ENCODE peak calls at places on chromosomes 6 and 20, in six cellular contexts. J is NCI-H2081; S is NCI-H1105; H is right atrium auricular region; E is activated CD4-positive, CD25-positive, alpha-beta regulatory T cell treated with anti-CD3 and anti-CD28 coated beads, Interleukin-2, amount 50 U/mL, for 72 hours; Z is aorta. N is an unnamed sample.

GRCh38 chr20:53408728-53409157 is 184.9 kb downstream of the ZNF217 start:
- DNase-seq in J (no peak), S (no peak), H (no peak), E (no peak), Z (no peak), N (no peak)

GRCh38 chr6:37690964-37691735 is 6.5 kb downstream of the MDGA1 start:
- DNase-seq in J (no peak), S (no peak), H (no peak), E (no peak), Z (no peak), N (no peak)

GRCh38 chr6:35716798-35717197 is 20.0 kb upstream of the ARMC12 start:
- DNase-seq in J (no peak), S (no peak), H (no peak), E (no peak), Z (no peak), N (no peak)

GRCh38 chr6:29907637-29908340 is 34.5 kb upstream of the HLA-A start:
- DNase-seq in J (no peak), S (no peak), H (no peak), E (no peak), Z (no peak), N (no peak)

GRCh38 chr20:5845686-5846651 is 95.8 kb downstream of the SHLD1 start:
- DNase-seq in J (peak), S (peak), H (no peak), E (no peak), Z (no peak), N (no peak)

GRCh38 chr20:57849126-57849867 is 139.5 kb upstream of the PMEPA1 start:
- DNase-seq in J (no peak), S (no peak), H (peak), E (no peak), Z (peak), N (no peak)

GRCh38 chr6:1527098-1527497 is 82.6 kb upstream of the FOXC1 start:
- DNase-seq in J (no peak), S (no peak), H (no peak), E (no peak), Z (peak), N (no peak)

GRCh38 chr6:74873911-74874310 is 331.9 kb downstream of the COL12A1 start:
- DNase-seq in J (no peak), S (no peak), H (no peak), E (no peak), Z (no peak), N (no peak)

GRCh38 chr6:154579046-154579823 is 68.8 kb upstream of the CNKSR3 start:
- DNase-seq in J (no peak), S (no peak), H (no peak), E (no peak), Z (no peak), N (no peak)

GRCh38 chr6:105817370-105817769 is 268.8 kb upstream of the PRDM1 start:
- DNase-seq in J (peak), S (peak), H (no peak), E (no peak), Z (no peak), N (no peak)

GRCh38 chr6:86192123-86192522 is 549.4 kb upstream of the SYNCRIP start:
- DNase-seq in J (no peak), S (no peak), H (no peak), E (no peak), Z (no peak), N (no peak)

GRCh38 chr6:125839471-125839870 is 48.7 kb downstream of the NCOA7 start:
- DNase-seq in J (peak), S (no peak), H (no peak), E (no peak), Z (no peak), N (no peak)

GRCh38 chr20:25083141-25083772 is 1.3 kb upstream of the VSX1 start:
- DNase-seq in J (no peak), S (no peak), H (no peak), E (no peak), Z (no peak), N (no peak)

GRCh38 chr6:157944983-157945931 is 36.4 kb upstream of the SYNJ2 start:
- DNase-seq in J (no peak), S (no peak), H (no peak), E (no peak), Z (no peak), N (no peak)

GRCh38 chr6:46610862-46611553 is 41.6 kb downstream of the CYP39A1 start:
- DNase-seq in J (no peak), S (no peak), H (no peak), E (no peak), Z (no peak), N (no peak)

GRCh38 chr6:12590901-12591300 is 125.7 kb upstream of the PHACTR1 start:
- DNase-seq in J (no peak), S (no peak), H (no peak), E (no peak), Z (no peak), N (no peak)

GRCh38 chr6:139801571-139802321 is 427.3 kb upstream of the CITED2 start:
- DNase-seq in J (no peak), S (no peak), H (no peak), E (no peak), Z (no peak), N (no peak)

GRCh38 chr6:34888441-34888820 is 589 bp upstream of the TAF11 start:
- DNase-seq in J (no peak), S (no peak), H (no peak), E (no peak), Z (no peak), N (no peak)

GRCh38 chr6:93419304-93420162 is at the start of gene EPHA7:
- DNase-seq in J (peak), S (peak), H (peak), E (no peak), Z (peak), N (peak)

GRCh38 chr20:54633903-54634302 is 158.5 kb downstream of the DOK5 start:
- DNase-seq in J (no peak), S (no peak), H (no peak), E (no peak), Z (no peak), N (no peak)

GRCh38 chr6:70811788-70812187 is 144.1 kb downstream of the SMAP1 start:
- DNase-seq in J (no peak), S (no peak), H (no peak), E (no peak), Z (no peak), N (no peak)

GRCh38 chr20:50921055-50921454 is 10.2 kb downstream of the ADNP start:
- DNase-seq in J (no peak), S (no peak), H (no peak), E (no peak), Z (no peak), N (no peak)

GRCh38 chr20:6829510-6830116 is 62.1 kb downstream of the BMP2 start:
- DNase-seq in J (no peak), S (no peak), H (no peak), E (no peak), Z (no peak), N (peak)

GRCh38 chr6:170008386-170008785 is 257.0 kb downstream of the ERMARD start:
- DNase-seq in J (no peak), S (no peak), H (no peak), E (no peak), Z (no peak), N (no peak)

GRCh38 chr6:18493421-18493891 is 106.3 kb downstream of the RNF144B start:
- DNase-seq in J (no peak), S (no peak), H (no peak), E (no peak), Z (no peak), N (no peak)

GRCh38 chr6:2999005-2999620 is 581 bp upstream of the NQO2 start:
- DNase-seq in J (no peak), S (no peak), H (peak), E (no peak), Z (peak), N (peak)

GRCh38 chr20:36273414-36274247 is 32.5 kb upstream of the DLGAP4 start:
- DNase-seq in J (no peak), S (no peak), H (no peak), E (no peak), Z (peak), N (no peak)

GRCh38 chr6:107987805-107988204 is 29.8 kb upstream of the SEC63 start:
- DNase-seq in J (no peak), S (no peak), H (no peak), E (no peak), Z (no peak), N (no peak)

GRCh38 chr20:9617940-9618339 is 103.5 kb downstream of the LAMP5 start:
- DNase-seq in J (peak), S (peak), H (no peak), E (no peak), Z (no peak), N (peak)

GRCh38 chr20:58746551-58747399 is 54.2 kb downstream of the NPEPL1 start:
- DNase-seq in J (no peak), S (no peak), H (peak), E (no peak), Z (no peak), N (no peak)

N was measured in SHP77 treated with DMSO at 0.1 percent for 48 hours.